ENCODE peak calls at places on chromosome 22, in eight cellular contexts. S, M, P, J, Z, R, Y and X are unnamed samples.

GRCh38 chr22:46074771-46075551 is 75.4 kb upstream of the PPARA start:
- DNase-seq in Z (no peak), R (peak), J (peak), S (no peak), P (peak), Y (no peak), M (no peak), X (no peak)

GRCh38 chr22:41596776-41597634 is 7.4 kb upstream of the PMM1 start:
- DNase-seq in Z (peak), M (peak), S (peak), J (peak), P (peak), Y (no peak), R (peak), X (no peak)

GRCh38 chr22:42704896-42705295 is 15.8 kb downstream of the A4GALT start:
- DNase-seq in Y (no peak), J (no peak), P (no peak), M (no peak), Z (no peak), R (no peak), S (no peak), X (no peak)

GRCh38 chr22:40391417-40391816 is 21.0 kb downstream of the SGSM3 start:
- DNase-seq in Y (no peak), P (no peak), J (no peak), S (no peak), Z (no peak), R (no peak), M (no peak), X (no peak)

GRCh38 chr22:29456211-29456671 is 17.9 kb downstream of the RFPL1 start:
- DNase-seq in M (no peak), P (peak), R (no peak), J (no peak), S (no peak), Z (no peak), Y (no peak), X (no peak)

GRCh38 chr22:46262449-46263207 is 515 bp downstream of the PKDREJ start:
- DNase-seq in S (peak), Y (no peak), P (peak), R (no peak), J (peak), Z (no peak), M (peak), X (no peak)

GRCh38 chr22:37661160-37661924 is 2.8 kb downstream of the PDXP start:
- DNase-seq in R (peak), P (peak), M (peak), Z (peak), S (no peak), Y (no peak), J (no peak), X (no peak)

GRCh38 chr22:46424496-46424895 is 89.0 kb downstream of the TRMU start:
- DNase-seq in Y (no peak), S (no peak), R (peak), P (no peak), J (no peak), M (no peak), Z (no peak), X (no peak)

GRCh38 chr22:39732625-39733024 is 160.9 kb downstream of the ENTHD1 start:
- DNase-seq in Y (no peak), M (no peak), J (no peak), P (no peak), R (no peak), S (no peak), Z (no peak), X (no peak)

GRCh38 chr22:39475337-39475736 is 18.5 kb downstream of the MGAT3 start:
- DNase-seq in S (no peak), R (no peak), J (no peak), P (no peak), M (no peak), Z (no peak), Y (no peak), X (no peak)

GRCh38 chr22:44776535-44777363 is 24.4 kb downstream of the ARHGAP8 start:
- DNase-seq in P (no peak), S (no peak), Y (no peak), Z (no peak), J (peak), R (no peak), M (no peak), X (no peak)

GRCh38 chr22:43230983-43231723 is 44.2 kb upstream of the TTLL12 start:
- DNase-seq in Z (peak), S (peak), J (peak), M (peak), R (peak), Y (peak), P (peak), X (peak)

GRCh38 chr22:32043391-32043790 is 330 bp downstream of the SLC5A1 start:
- DNase-seq in J (no peak), M (no peak), R (no peak), S (no peak), Y (no peak), P (no peak), Z (no peak), X (no peak)